ENCODE peak calls at places on chromosomes 1 and 21, in nine cellular contexts. N is C1 segment of cervical spinal cord; F is activated T-cell treated with anti-CD3 and anti-CD28 coated beads, Interleukin-2, amount 50 U/mL, for 48 hours; G is hippocampal formation; Y is sigmoid colon; P is ACHN; R is H54; T is GM23248; Q is ELR. B is an unnamed sample.

GRCh38 chr1:229158317-229159294 is 112.3 kb upstream of the RAB4A start:
- DNase-seq in Y (no peak), N (no peak), F (no peak), P (no peak), T (no peak), G (no peak), Q (no peak), R (no peak), B (no peak)

GRCh38 chr1:200774735-200775449 is 36.2 kb downstream of the CAMSAP2 start:
- DNase-seq in N (no peak), P (no peak), F (no peak), T (no peak), G (no peak), R (no peak), Y (no peak), Q (peak), B (no peak)

GRCh38 chr1:212699839-212700596 is at the start of gene BATF3:
- DNase-seq in Q (peak), Y (peak), P (peak), T (peak), R (peak), N (peak), F (peak), G (no peak), B (peak)

GRCh38 chr1:67560580-67561285 is 124.3 kb upstream of the GADD45A start:
- DNase-seq in G (no peak), R (no peak), Y (peak), N (no peak), T (peak), F (no peak), Q (no peak), P (no peak), B (no peak)

GRCh38 chr1:183223467-183223866 is 37.4 kb downstream of the LAMC2 start:
- DNase-seq in G (no peak), N (no peak), Q (peak), P (peak), R (no peak), F (no peak), Y (no peak), T (peak), B (no peak)

GRCh38 chr1:84585803-84586202 is 11.6 kb upstream of the CTBS start:
- DNase-seq in N (no peak), R (no peak), F (no peak), G (no peak), Y (no peak), T (no peak), Q (no peak), P (no peak), B (no peak)

GRCh38 chr1:71861022-71861421 is 421.3 kb downstream of the NEGR1 start:
- DNase-seq in P (peak), G (no peak), Y (no peak), F (no peak), R (no peak), T (peak), N (no peak), Q (peak), B (no peak)

GRCh38 chr1:165841582-165842362 is 14.4 kb downstream of the UCK2 start:
- DNase-seq in R (no peak), Y (no peak), T (peak), Q (peak), N (no peak), F (no peak), P (no peak), G (no peak), B (no peak)

GRCh38 chr1:74467786-74468377 is 44.5 kb downstream of the LRRC53 start:
- DNase-seq in T (peak), Y (no peak), Q (no peak), G (no peak), P (no peak), R (no peak), F (no peak), N (no peak), B (peak)

GRCh38 chr1:64340361-64340760 is 129.6 kb upstream of the CACHD1 start:
- DNase-seq in Q (no peak), P (no peak), N (no peak), T (no peak), F (no peak), Y (no peak), R (no peak), G (no peak), B (no peak)

GRCh38 chr1:185376840-185377635 is 60.0 kb upstream of the IVNS1ABP start:
- DNase-seq in F (no peak), N (no peak), T (peak), P (no peak), Y (no peak), R (no peak), G (no peak), Q (peak), B (no peak)

GRCh38 chr1:46969014-46969619 is 27.8 kb upstream of the CYP4A11 start:
- DNase-seq in G (no peak), R (no peak), Y (no peak), Q (peak), T (no peak), N (no peak), P (no peak), F (no peak), B (no peak)

GRCh38 chr21:41958886-41959563 is 5.2 kb upstream of the C2CD2 start:
- DNase-seq in Y (no peak), Q (no peak), N (peak), P (peak), R (peak), G (no peak), F (no peak), T (peak), B (no peak)

GRCh38 chr1:183323849-183324683 is 94.1 kb downstream of the NMNAT2 start:
- DNase-seq in R (no peak), Y (no peak), N (no peak), F (no peak), P (no peak), Q (no peak), G (no peak), T (no peak), B (no peak)

GRCh38 chr1:68111804-68112436 is 61.5 kb upstream of the DIRAS3 start:
- DNase-seq in Y (peak), N (peak), P (peak), T (peak), G (peak), R (peak), Q (peak), F (no peak), B (peak)

GRCh38 chr1:9128161-9128519 is 762 bp downstream of the GPR157 start:
- DNase-seq in Q (peak), N (no peak), T (peak), G (no peak), P (no peak), R (no peak), Y (peak), F (no peak), B (no peak)

GRCh38 chr1:151128800-151129199 is 17.6 kb downstream of the SEMA6C start:
- DNase-seq in R (no peak), Y (no peak), F (no peak), G (no peak), Q (no peak), T (no peak), P (no peak), N (no peak), B (no peak)

GRCh38 chr1:78408830-78409229 is 81.9 kb upstream of the PTGFR start:
- DNase-seq in N (no peak), F (no peak), T (peak), Y (no peak), G (no peak), P (no peak), Q (peak), R (peak), B (no peak)

GRCh38 chr1:107588321-107588720 is 376.7 kb downstream of the VAV3 start:
- DNase-seq in R (no peak), G (no peak), P (no peak), F (no peak), T (no peak), Y (no peak), Q (no peak), N (no peak), B (no peak)

GRCh38 chr1:15703562-15703961 is 19.4 kb downstream of the PLEKHM2 start:
- DNase-seq in P (peak), Q (peak), F (no peak), G (peak), R (peak), Y (peak), N (peak), T (peak), B (no peak)

GRCh38 chr1:42734201-42735035 is 5.6 kb downstream of the CLDN19 start:
- DNase-seq in Q (no peak), Y (no peak), R (no peak), F (no peak), P (no peak), T (no peak), G (no peak), N (no peak), B (no peak)

GRCh38 chr1:223713546-223714420 is 1.4 kb downstream of the CAPN2 start:
- DNase-seq in T (peak), P (peak), R (no peak), N (peak), Y (no peak), Q (peak), G (no peak), F (peak), B (no peak)

GRCh38 chr1:220484135-220484534 is 43.8 kb upstream of the MARK1 start:
- DNase-seq in Y (no peak), T (no peak), G (no peak), F (no peak), N (no peak), R (no peak), P (no peak), Q (no peak), B (no peak)

GRCh38 chr1:18597159-18598042 is 33.2 kb upstream of the PAX7 start:
- DNase-seq in T (peak), Y (peak), R (peak), F (peak), Q (peak), P (peak), N (no peak), G (peak), B (peak)

GRCh38 chr1:171801395-171801990 is 20.0 kb downstream of the METTL13 start:
- DNase-seq in P (peak), T (peak), F (no peak), R (peak), N (peak), Y (no peak), Q (peak), G (peak), B (peak)

GRCh38 chr1:88935522-88936222 is 44.3 kb upstream of the GTF2B start:
- DNase-seq in P (peak), N (no peak), T (peak), Q (peak), R (peak), Y (no peak), G (peak), F (no peak), B (peak)

GRCh38 chr1:1284370-1285101 is 4.3 kb downstream of the SCNN1D start:
- DNase-seq in R (no peak), N (no peak), F (no peak), Y (no peak), Q (no peak), G (no peak), T (no peak), P (no peak), B (no peak)

GRCh38 chr1:221829327-221830011 is 87.6 kb upstream of the DUSP10 start:
- DNase-seq in R (peak), N (no peak), P (peak), Y (no peak), T (peak), F (peak), G (no peak), Q (peak), B (no peak)

GRCh38 chr21:42010507-42011493 is 640 bp upstream of the ZBTB21 start:
- DNase-seq in G (peak), P (peak), T (peak), Q (peak), R (peak), F (peak), N (no peak), Y (no peak), B (peak)

GRCh38 chr1:52662645-52663313 is 29.8 kb downstream of the SHISAL2A start:
- DNase-seq in G (no peak), P (no peak), N (no peak), R (peak), F (no peak), Y (no peak), T (peak), Q (peak), B (peak)

GRCh38 chr1:6083801-6084467 is 38.2 kb downstream of the KCNAB2 start:
- DNase-seq in N (peak), R (no peak), T (peak), Q (peak), F (no peak), Y (no peak), P (no peak), G (peak), B (no peak)

GRCh38 chr1:197268012-197268411 is at the start of gene CRB1:
- DNase-seq in G (no peak), R (no peak), T (peak), P (no peak), Q (peak), Y (no peak), N (peak), F (no peak), B (no peak)

GRCh38 chr1:248886237-248886895 is 19.7 kb upstream of the PGBD2 start:
- DNase-seq in G (no peak), R (no peak), P (no peak), N (no peak), Y (no peak), Q (no peak), F (no peak), T (peak), B (no peak)

GRCh38 chr1:201536542-201536941 is 2.4 kb upstream of the NAV1 start:
- DNase-seq in F (no peak), Y (peak), N (peak), T (peak), Q (peak), R (peak), G (no peak), P (peak), B (no peak)

GRCh38 chr1:18641005-18641941 is 10.6 kb downstream of the PAX7 start:
- DNase-seq in T (no peak), Q (no peak), F (no peak), N (no peak), R (no peak), Y (no peak), G (no peak), P (no peak), B (peak)

GRCh38 chr1:31848381-31848897 is 32.6 kb upstream of the SPOCD1 start:
- DNase-seq in T (no peak), G (no peak), F (peak), Y (peak), P (no peak), R (no peak), Q (no peak), N (no peak), B (no peak)

GRCh38 chr1:150981177-150981804 is 801 bp upstream of the ANXA9 start:
- DNase-seq in R (peak), T (peak), Y (no peak), Q (peak), N (no peak), F (no peak), G (no peak), P (peak), B (peak)